ENCODE peak calls at places on chromosomes 11 and 22, in eight cellular contexts. G, D, C, W, S, M, V and B are unnamed samples.

GRCh38 chr11:57124460-57124859 is 57.3 kb upstream of the LRRC55 start:
- DNase-seq in G (no peak), D (no peak), C (no peak), W (no peak), S (no peak), M (no peak), V (no peak), B (no peak)

GRCh38 chr11:74633406-74634393 is 41.3 kb downstream of the POLD3 start:
- DNase-seq in G (no peak), D (no peak), C (no peak), W (no peak), S (no peak), M (no peak), V (no peak), B (no peak)

GRCh38 chr11:67291481-67292381 is 2.6 kb downstream of the ANKRD13D start:
- DNase-seq in G (no peak), D (no peak), C (no peak), W (no peak), S (no peak), M (no peak), V (peak), B (no peak)

GRCh38 chr11:65116370-65117205 is 913 bp downstream of the ZNHIT2 start:
- DNase-seq in G (no peak), D (no peak), C (peak), W (no peak), S (no peak), M (peak), V (no peak), B (no peak)

GRCh38 chr11:579830-580601 is 3.7 kb downstream of the PHRF1 start:
- DNase-seq in G (peak), D (no peak), C (no peak), W (no peak), S (no peak), M (peak), V (no peak), B (no peak)

GRCh38 chr22:17514092-17514491 is 49.2 kb upstream of the SLC25A18 start:
- DNase-seq in G (no peak), D (no peak), C (no peak), W (no peak), S (no peak), M (no peak), V (no peak), B (no peak)

GRCh38 chr11:60974726-60975125 is 3.2 kb downstream of the CD6 start:
- DNase-seq in G (no peak), D (no peak), C (no peak), W (no peak), S (no peak), M (no peak), V (no peak), B (no peak)

GRCh38 chr11:43852057-43852636 is 28.5 kb upstream of the ALKBH3 start:
- DNase-seq in G (peak), D (peak), C (peak), W (peak), S (peak), M (peak), V (peak), B (peak)

GRCh38 chr11:69945157-69945556 is 125.9 kb upstream of the FGF3 start:
- DNase-seq in G (no peak), D (no peak), C (no peak), W (no peak), S (no peak), M (no peak), V (no peak), B (no peak)

GRCh38 chr11:61696602-61697001 is 16.4 kb downstream of the DAGLA start:
- DNase-seq in G (no peak), D (peak), C (no peak), W (no peak), S (no peak), M (no peak), V (no peak), B (no peak)

GRCh38 chr11:92779746-92780145 is 189.7 kb upstream of the MTNR1B start:
- DNase-seq in G (no peak), D (no peak), C (no peak), W (no peak), S (no peak), M (no peak), V (no peak), B (no peak)

GRCh38 chr11:110565690-110566336 is 136.1 kb downstream of the FDX1 start:
- DNase-seq in G (no peak), D (peak), C (no peak), W (no peak), S (no peak), M (no peak), V (no peak), B (no peak)

GRCh38 chr11:13098067-13098466 is 89.0 kb downstream of the RASSF10 start:
- DNase-seq in G (no peak), D (peak), C (no peak), W (no peak), S (no peak), M (no peak), V (no peak), B (no peak)

GRCh38 chr11:33655842-33656600 is 44.6 kb downstream of the C11orf91 start:
- DNase-seq in G (no peak), D (peak), C (no peak), W (no peak), S (no peak), M (no peak), V (no peak), B (no peak)

GRCh38 chr11:1353383-1354124 is 36.2 kb upstream of the BRSK2 start:
- DNase-seq in G (no peak), D (no peak), C (no peak), W (no peak), S (no peak), M (no peak), V (peak), B (no peak)

GRCh38 chr22:42520663-42521546 is 1.3 kb upstream of the RRP7A start:
- DNase-seq in G (no peak), D (no peak), C (no peak), W (no peak), S (no peak), M (no peak), V (no peak), B (no peak)

GRCh38 chr11:64224151-64224890 is 1.7 kb downstream of the TRPT1 start:
- DNase-seq in G (no peak), D (peak), C (no peak), W (no peak), S (no peak), M (peak), V (no peak), B (no peak)

GRCh38 chr11:76577199-76577920 is 93.2 kb downstream of the LRRC32 start:
- DNase-seq in G (peak), D (peak), C (no peak), W (no peak), S (no peak), M (peak), V (no peak), B (no peak)

GRCh38 chr11:15913261-15913660 is 443.1 kb downstream of the SOX6 start:
- DNase-seq in G (no peak), D (no peak), C (no peak), W (no peak), S (no peak), M (no peak), V (peak), B (no peak)
- TF ChIP-seq CTCF in G (peak), D (no peak), C (no peak), W (no peak), S (no peak), M (no peak), V (no peak), B (no peak)

GRCh38 chr11:134725939-134726639 is 314.0 kb upstream of the B3GAT1 start:
- DNase-seq in G (no peak), D (peak), C (peak), W (peak), S (no peak), M (no peak), V (no peak), B (no peak)

GRCh38 chr11:134727636-134728035 is 315.6 kb upstream of the B3GAT1 start:
- DNase-seq in G (no peak), D (no peak), C (no peak), W (no peak), S (no peak), M (no peak), V (no peak), B (no peak)

GRCh38 chr11:134727204-134727603 is 315.2 kb upstream of the B3GAT1 start:
- DNase-seq in G (no peak), D (no peak), C (no peak), W (no peak), S (no peak), M (no peak), V (no peak), B (no peak)

GRCh38 chr11:134730096-134730495 is 318.1 kb upstream of the B3GAT1 start:
- DNase-seq in G (no peak), D (no peak), C (no peak), W (no peak), S (no peak), M (no peak), V (no peak), B (no peak)

DNA sequence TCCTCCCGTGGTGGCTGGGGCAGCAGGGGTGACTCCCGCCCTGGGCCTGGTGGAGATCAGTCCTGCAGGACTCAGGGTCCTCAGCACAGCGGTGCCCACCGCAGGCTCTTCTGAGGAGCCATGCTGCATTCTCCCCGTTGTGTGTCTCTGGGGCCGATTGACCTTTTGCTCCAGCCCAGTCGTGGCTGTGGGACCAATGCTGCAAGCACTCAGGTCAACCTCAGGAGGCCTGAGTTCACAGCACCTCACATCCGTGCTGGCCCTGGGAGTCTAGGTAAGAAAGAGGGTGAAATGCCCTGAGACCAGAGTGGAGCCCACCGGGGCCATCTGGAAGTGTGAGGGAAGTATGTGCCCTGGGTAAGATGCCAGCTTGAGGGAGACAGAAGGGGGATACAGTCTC is 316.1 kb upstream of the B3GAT1 start:
- DNase-seq in G (no peak), D (no peak), C (no peak), W (no peak), S (no peak), M (no peak), V (no peak), B (no peak)
- TF ChIP-seq CTCF in G (no peak), D (no peak), C (no peak), W (no peak), S (no peak), M (no peak), V (no peak), B (no peak)

GRCh38 chr11:83681045-83681781 is 395.0 kb upstream of the CCDC90B start:
- DNase-seq in G (no peak), D (no peak), C (no peak), W (no peak), S (no peak), M (no peak), V (no peak), B (no peak)
- TF ChIP-seq CTCF in G (no peak), D (no peak), C (no peak), W (no peak), S (no peak), M (no peak), V (no peak), B (no peak)

DNA sequence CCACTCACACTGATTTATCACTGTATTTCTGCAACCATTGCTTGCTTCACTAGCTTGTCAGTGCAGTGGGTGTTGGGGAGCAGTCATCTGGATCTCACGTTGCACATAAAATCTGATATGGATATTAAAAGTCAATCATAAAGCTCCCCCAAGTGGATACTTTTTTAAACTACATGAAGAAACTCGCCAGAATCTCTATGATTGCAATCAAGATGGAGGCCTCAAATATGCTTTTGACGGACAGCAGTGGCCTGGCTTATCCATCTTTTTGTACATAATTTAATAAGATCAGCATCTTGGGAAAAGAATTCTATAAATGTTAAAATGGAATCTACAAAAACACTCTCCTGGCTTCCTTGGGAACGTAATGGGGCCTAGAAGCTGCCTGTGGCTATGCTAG is 137.7 kb downstream of the WT1 start:
- DNase-seq in G (peak), D (peak), C (no peak), W (no peak), S (peak), M (peak), V (no peak), B (no peak)
- TF ChIP-seq CTCF in G (peak), D (peak), C (no peak), W (peak), S (no peak), M (peak), V (no peak), B (peak)

DNA sequence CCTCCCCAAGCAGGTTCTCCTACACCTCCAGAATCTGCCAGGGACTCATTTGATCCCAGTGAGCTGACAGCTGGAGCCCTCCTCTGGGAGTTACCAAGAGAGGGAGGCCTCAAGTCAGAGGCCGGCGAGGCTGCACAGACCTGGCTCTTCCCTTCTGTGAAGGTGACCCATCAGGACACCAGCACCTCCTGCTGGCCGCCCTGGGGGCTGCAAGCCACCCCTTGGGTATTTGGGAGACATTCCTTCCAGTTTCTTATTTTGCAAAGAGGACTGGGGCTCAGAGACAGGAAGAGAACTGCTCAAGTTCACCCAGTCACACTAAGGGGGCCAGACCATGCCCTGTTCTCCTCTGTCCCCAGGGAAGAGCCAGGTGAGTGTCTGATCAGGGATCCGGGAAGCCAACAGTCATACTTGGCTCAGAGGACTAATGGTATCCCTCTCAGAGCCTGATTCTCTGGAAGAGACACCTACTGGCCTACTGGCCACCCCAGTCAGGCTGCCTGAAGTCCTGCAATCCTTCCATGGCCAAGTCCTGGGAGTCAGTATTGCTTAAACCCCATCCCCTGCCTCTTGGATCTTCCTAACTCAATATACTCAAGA is 40.5 kb upstream of the RIC3 start:
- DNase-seq in G (no peak), D (no peak), C (no peak), W (no peak), S (no peak), M (no peak), V (peak), B (no peak)
- TF ChIP-seq CTCF in G (peak), D (peak), C (peak), W (peak), S (peak), M (peak), V (peak), B (peak)